ENCODE peak calls at places on chromosomes 12 and 14, in five cellular contexts. J is neural crest cell, V is AG10803, Y is lower lobe of right lung, D is brain microvascular endothelial cell. X is an unnamed sample.

GRCh38 chr12:19739195-19739776 is 300.0 kb downstream of the AEBP2 start:
- DNase-seq in J (peak), D (peak), V (peak), Y (no peak), X (peak)

GRCh38 chr14:76720382-76720813 is 40.9 kb upstream of the VASH1 start:
- DNase-seq in V (peak), Y (peak), D (no peak), J (peak), X (peak)

GRCh38 chr14:99791476-99792283 is 1.5 kb upstream of the EML1 start:
- DNase-seq in D (no peak), V (no peak), Y (no peak), J (no peak), X (no peak)

GRCh38 chr14:75579882-75580281 is 1.5 kb downstream of the FLVCR2 start:
- DNase-seq in V (no peak), D (no peak), Y (no peak), J (no peak), X (no peak)

GRCh38 chr12:39354955-39355354 is 88.0 kb downstream of the KIF21A start:
- DNase-seq in V (no peak), Y (no peak), D (no peak), J (no peak), X (no peak)

GRCh38 chr12:69901141-69901900 is 76.3 kb downstream of the MYRFL start:
- DNase-seq in D (no peak), Y (no peak), J (no peak), V (peak), X (no peak)

GRCh38 chr14:49975286-49975685 is 82.4 kb downstream of the ARF6 start:
- DNase-seq in Y (no peak), J (no peak), V (peak), D (peak), X (peak)

GRCh38 chr12:52865090-52865944 is 16.5 kb upstream of the KRT78 start:
- DNase-seq in Y (peak), V (peak), D (peak), J (peak), X (peak)

GRCh38 chr14:54440454-54440853 is 720 bp downstream of the CNIH1 start:
- DNase-seq in D (no peak), Y (no peak), J (no peak), V (peak), X (no peak)

GRCh38 chr12:120225852-120226640 is 25.1 kb upstream of the RPLP0 start:
- DNase-seq in V (no peak), Y (peak), D (no peak), J (no peak), X (no peak)

GRCh38 chr12:41202051-41202450 is 13.9 kb downstream of the PDZRN4 start:
- DNase-seq in J (no peak), V (no peak), Y (no peak), D (no peak), X (no peak)

GRCh38 chr12:124778411-124778810 is 85.3 kb downstream of the SCARB1 start:
- DNase-seq in D (no peak), J (no peak), Y (no peak), V (no peak), X (no peak)

GRCh38 chr12:30754383-30754749 is 385 bp downstream of the CAPRIN2 start:
- DNase-seq in V (no peak), J (no peak), D (peak), Y (no peak), X (no peak)

GRCh38 chr12:27821259-27821973 is 41.4 kb upstream of the MANSC4 start:
- DNase-seq in V (peak), Y (no peak), D (peak), J (peak), X (peak)

GRCh38 chr12:46874642-46875041 is 48.8 kb upstream of the SLC38A4 start:
- DNase-seq in D (no peak), V (peak), Y (no peak), J (no peak), X (no peak)

GRCh38 chr12:31120392-31121008 is 46.8 kb downstream of the DDX11 start:
- DNase-seq in Y (no peak), D (no peak), J (no peak), V (no peak), X (no peak)

GRCh38 chr14:99524804-99525698 is 43.8 kb downstream of the CCNK start:
- DNase-seq in J (no peak), D (peak), V (peak), Y (no peak), X (no peak)

GRCh38 chr12:53191096-53191884 is 10.6 kb upstream of the CSAD start:
- DNase-seq in D (no peak), V (no peak), Y (no peak), J (no peak), X (no peak)

GRCh38 chr14:61145258-61145902 is 135.8 kb downstream of the TMEM30B start:
- DNase-seq in D (peak), V (peak), J (no peak), Y (no peak), X (peak)

GRCh38 chr12:62713190-62713589 is 221.8 kb downstream of the PPM1H start:
- DNase-seq in Y (no peak), D (no peak), J (no peak), V (no peak), X (no peak)

GRCh38 chr14:22410497-22410896 is 178.5 kb downstream of the DAD1 start:
- DNase-seq in J (no peak), D (no peak), V (no peak), Y (no peak), X (no peak)

GRCh38 chr14:91744068-91744480 is 12.2 kb upstream of the CATSPERB start:
- DNase-seq in J (no peak), V (no peak), Y (no peak), D (no peak), X (no peak)

GRCh38 chr12:104938371-104938770 is 19.7 kb downstream of the SLC41A2 start:
- DNase-seq in Y (no peak), J (no peak), V (peak), D (peak), X (no peak)

GRCh38 chr12:104147346-104147745 is 9.3 kb upstream of the NFYB start:
- DNase-seq in D (no peak), J (no peak), V (no peak), Y (no peak), X (no peak)

GRCh38 chr12:82963961-82964360 is 277.3 kb downstream of the TMTC2 start:
- DNase-seq in J (no peak), D (peak), V (no peak), Y (no peak), X (no peak)

GRCh38 chr12:85092814-85093370 is 56.7 kb downstream of the LRRIQ1 start:
- DNase-seq in D (no peak), J (no peak), V (no peak), Y (no peak), X (no peak)

GRCh38 chr14:48614003-48614402 is 938.6 kb upstream of the MDGA2 start:
- DNase-seq in Y (no peak), D (peak), V (no peak), J (no peak), X (no peak)

GRCh38 chr12:14833952-14834351 is 9.4 kb downstream of the ART4 start:
- DNase-seq in J (no peak), Y (no peak), V (peak), D (no peak), X (no peak)

DNA sequence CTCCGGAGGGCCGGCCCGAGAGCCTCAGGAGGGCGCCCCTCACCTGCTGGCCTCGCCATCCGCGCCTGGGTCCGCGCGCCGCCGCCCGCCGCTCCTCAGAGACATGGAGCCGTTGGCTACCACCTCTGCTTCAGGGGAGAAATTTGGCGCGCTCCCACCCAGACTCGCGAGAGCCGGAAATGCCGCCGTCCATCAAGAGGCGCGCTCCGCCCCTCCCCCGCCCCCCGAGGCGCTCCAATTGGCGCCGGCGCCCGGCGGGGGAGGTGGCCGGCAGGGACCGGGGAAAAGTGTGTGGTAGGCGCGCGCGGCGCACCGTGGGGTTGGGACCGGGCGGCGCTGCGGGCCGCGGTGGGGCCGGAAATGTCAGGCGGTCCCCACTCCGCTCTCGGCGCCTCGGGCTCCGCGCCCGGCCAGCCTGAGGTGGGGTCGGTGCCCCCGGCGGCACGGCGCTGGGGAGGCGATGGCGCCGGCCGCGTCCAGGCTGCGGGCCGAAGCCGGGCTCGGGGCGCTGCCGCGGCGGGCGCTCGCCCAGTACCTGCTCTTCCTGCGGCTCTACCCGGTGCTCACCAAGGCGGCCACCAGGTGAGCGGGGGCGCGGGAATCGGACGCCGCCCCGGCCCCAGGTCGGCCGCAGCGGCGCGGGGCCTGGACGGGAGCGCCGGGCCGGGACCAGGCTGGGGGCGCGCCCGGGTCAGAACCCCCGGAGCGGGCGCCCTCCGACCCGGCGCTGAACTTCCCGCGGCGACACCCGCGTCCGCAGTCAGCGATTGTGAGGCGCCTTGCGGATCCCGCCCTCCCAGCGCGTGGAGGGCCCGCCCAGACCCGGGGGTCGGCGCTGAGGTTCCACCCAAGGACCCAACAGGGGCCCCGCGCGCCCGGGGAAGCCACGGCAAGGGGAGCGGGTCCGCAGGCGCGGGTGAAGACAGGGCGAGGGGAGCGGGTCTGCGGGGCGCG is at the start of the genes POLE and PXMP2:
- DNase-seq in V (peak), D (peak), J (peak), Y (peak), X (peak)
- TF ChIP-seq CTCF in V (no peak), D (no peak), J (no peak), Y (no peak), X (no peak)

GRCh38 chr14:36555998-36556743 is 26.2 kb downstream of the NKX2-8 start:
- DNase-seq in J (no peak), D (no peak), Y (no peak), V (no peak), X (no peak)

GRCh38 chr14:36553650-36554260 is 28.7 kb downstream of the NKX2-8 start:
- DNase-seq in Y (no peak), D (peak), V (peak), J (no peak), X (peak)

DNA sequence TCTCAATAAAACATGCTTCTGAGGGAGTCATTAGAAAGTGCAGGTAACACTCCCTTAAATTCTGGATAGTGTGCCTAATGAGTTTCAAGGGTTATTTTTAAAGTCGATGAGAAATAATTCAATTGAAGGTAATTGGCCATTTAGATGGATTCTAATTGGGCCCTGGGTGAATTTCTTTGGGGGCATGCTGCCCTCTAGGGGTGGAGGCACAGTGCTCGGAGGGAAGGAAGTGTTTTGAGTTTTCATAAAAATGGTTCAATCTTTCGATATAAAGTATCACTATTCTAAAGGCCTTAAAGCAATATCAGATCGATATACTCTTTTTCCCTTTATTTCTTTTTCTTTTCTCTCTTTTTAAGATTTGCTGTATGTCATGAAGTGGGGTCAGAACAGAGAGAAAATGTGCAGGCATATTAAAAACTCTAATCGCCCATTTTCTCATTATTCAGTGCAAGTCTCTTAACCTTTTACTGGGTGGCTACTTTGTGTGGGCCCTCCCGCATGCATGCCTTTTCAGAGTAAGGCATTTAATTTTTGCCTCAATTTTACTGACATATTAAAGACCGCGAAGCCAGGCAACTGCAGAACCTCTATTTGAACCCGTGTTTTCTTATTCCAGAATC is 25.5 kb downstream of the NKX2-8 start:
- DNase-seq in D (no peak), J (peak), Y (no peak), V (peak), X (no peak)
- TF ChIP-seq CTCF in D (peak), J (peak), Y (peak), V (peak), X (peak)

GRCh38 chr12:21771311-21771710 is 3.2 kb downstream of the KCNJ8 start:
- DNase-seq in J (no peak), Y (no peak), V (peak), D (no peak), X (peak)
- TF ChIP-seq CTCF in J (no peak), Y (no peak), V (no peak), D (no peak), X (no peak)

DNA sequence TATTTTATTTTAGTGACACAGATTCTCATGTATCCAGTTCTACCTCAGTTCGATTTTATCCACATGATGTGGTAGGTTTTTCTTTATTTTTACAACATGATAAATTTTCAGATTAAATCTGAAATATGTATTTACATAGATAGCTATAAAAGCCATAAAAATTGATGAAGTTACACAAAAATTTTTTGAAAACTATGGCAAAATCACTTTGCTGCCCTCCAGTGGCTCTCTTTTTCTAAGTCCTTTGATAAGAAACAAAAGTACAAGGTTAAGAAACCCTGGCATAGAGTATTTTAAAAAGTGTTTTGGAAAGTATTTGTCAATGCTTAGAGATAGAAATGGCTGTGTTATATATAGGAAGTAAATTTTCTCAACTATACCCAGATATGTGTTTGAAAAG is 104.2 kb downstream of the PCNX1 start:
- DNase-seq in D (no peak), V (no peak), J (no peak), Y (no peak), X (no peak)
- TF ChIP-seq CTCF in D (peak), V (peak), J (peak), Y (no peak), X (peak)

DNA sequence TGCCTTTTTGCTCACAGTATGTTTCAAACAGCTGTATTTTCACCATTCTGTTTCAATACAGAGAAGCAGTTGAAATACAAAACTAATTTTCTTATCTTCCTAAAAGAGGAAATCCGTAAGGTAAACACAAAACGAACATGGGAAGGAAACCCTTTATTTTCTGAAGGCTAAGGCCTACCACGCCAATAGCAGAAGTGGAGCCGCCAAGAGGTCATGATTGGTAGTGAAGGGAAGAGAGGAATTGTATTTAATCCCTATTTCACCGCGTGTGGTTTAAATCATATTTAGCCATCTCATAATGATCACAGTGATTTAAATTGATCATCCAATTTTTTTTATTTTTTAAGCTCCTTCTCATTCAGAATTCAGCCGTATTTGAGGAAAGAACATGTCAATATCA is 398.2 kb downstream of the PRKD1 start:
- DNase-seq in Y (no peak), D (no peak), J (peak), V (no peak), X (no peak)
- TF ChIP-seq CTCF in Y (peak), D (peak), J (peak), V (peak), X (peak)

GRCh38 chr14:56494167-56494566 is 85.4 kb upstream of the TMEM260 start:
- DNase-seq in V (no peak), Y (no peak), J (no peak), D (no peak), X (no peak)
- TF ChIP-seq CTCF in V (no peak), Y (no peak), J (no peak), D (no peak), X (no peak)

GRCh38 chr14:85426068-85426935 is 103.6 kb upstream of the FLRT2 start:
- DNase-seq in V (no peak), D (no peak), Y (no peak), J (no peak), X (no peak)

GRCh38 chr14:85421166-85421877 is 108.6 kb upstream of the FLRT2 start:
- DNase-seq in J (no peak), V (peak), Y (no peak), D (peak), X (peak)

GRCh38 chr14:85423889-85424288 is 106.1 kb upstream of the FLRT2 start:
- DNase-seq in V (no peak), Y (no peak), J (no peak), D (no peak), X (no peak)

GRCh38 chr14:85428926-85429325 is 101.0 kb upstream of the FLRT2 start:
- DNase-seq in Y (no peak), J (no peak), V (no peak), D (no peak), X (no peak)

GRCh38 chr14:85425507-85425906 is 104.4 kb upstream of the FLRT2 start:
- DNase-seq in Y (no peak), V (no peak), D (no peak), J (no peak), X (no peak)
- TF ChIP-seq CTCF in Y (no peak), V (no peak), D (peak), J (peak), X (no peak)

GRCh38 chr12:65685514-65685913 is 138.8 kb upstream of the HMGA2 start:
- DNase-seq in J (no peak), D (peak), V (peak), Y (no peak), X (no peak)
- TF ChIP-seq CTCF in J (peak), D (peak), V (peak), Y (peak), X (peak)

GRCh38 chr12:126874427-126875026 is 1392.4 kb upstream of the TMEM132C start:
- DNase-seq in J (peak), V (peak), D (peak), Y (peak), X (no peak)
- TF ChIP-seq CTCF in J (peak), V (peak), D (peak), Y (peak), X (no peak)

GRCh38 chr12:12008931-12009611 is 61.7 kb upstream of the BCL2L14 start:
- DNase-seq in V (peak), J (no peak), Y (no peak), D (peak), X (no peak)
- TF ChIP-seq CTCF in V (peak), J (no peak), Y (no peak), D (peak), X (no peak)

X was measured in AG04450.